ENCODE peak calls at places on chromosomes 11 and 22, in ten cellular contexts. H is naive thymus-derived CD4-positive, alpha-beta T cell; N is colonic mucosa; W is left ventricle myocardium inferior; A is mesenchymal stem cell; Y is right atrium auricular region; G is Peyer's patch; S is psoas muscle; B is neural progenitor cell; I is transverse colon. Z is an unnamed sample.

GRCh38 chr11:59523541-59523940 is 12.2 kb downstream of the OR4D9 start:
- DNase-seq in H (no peak), N (no peak), W (no peak), A (no peak), Y (no peak), G (no peak), S (no peak), B (peak), I (no peak), Z (no peak)

GRCh38 chr11:77151804-77152513 is 23.9 kb downstream of the MYO7A start:
- DNase-seq in H (no peak), N (no peak), W (no peak), A (no peak), Y (no peak), G (no peak), S (no peak), B (no peak), I (peak), Z (no peak)

GRCh38 chr22:21952586-21953571 is at the start of gene PPM1F:
- DNase-seq in H (peak), N (peak), W (peak), A (peak), Y (peak), G (peak), S (peak), B (peak), I (peak), Z (no peak)

GRCh38 chr11:68750197-68750987 is 928 bp downstream of the TESMIN start:
- DNase-seq in H (peak), N (no peak), W (no peak), A (no peak), Y (no peak), G (no peak), S (peak), B (peak), I (peak), Z (no peak)

GRCh38 chr22:47069270-47069669 is 306.8 kb downstream of the TBC1D22A start:
- DNase-seq in H (no peak), N (no peak), W (no peak), A (no peak), Y (no peak), G (no peak), S (no peak), B (no peak), I (peak), Z (no peak)

GRCh38 chr11:38456371-38456770 is 1858.3 kb upstream of the RAG2 start:
- DNase-seq in H (no peak), N (no peak), W (no peak), A (no peak), Y (no peak), G (no peak), S (no peak), B (no peak), I (no peak), Z (no peak)

GRCh38 chr22:29481265-29482000 is 1.4 kb downstream of the NEFH start:
- DNase-seq in H (no peak), N (no peak), W (no peak), A (no peak), Y (no peak), G (no peak), S (peak), B (peak), I (no peak), Z (peak)

GRCh38 chr11:17276236-17277023 is at the start of gene NUCB2:
- DNase-seq in H (peak), N (peak), W (peak), A (peak), Y (peak), G (peak), S (peak), B (peak), I (peak), Z (peak)

GRCh38 chr11:68840661-68841653 is 759 bp downstream of the CPT1A start:
- DNase-seq in H (no peak), N (peak), W (peak), A (peak), Y (peak), G (peak), S (peak), B (peak), I (peak), Z (no peak)

GRCh38 chr11:56160217-56160616 is at the start of gene OR8K5:
- DNase-seq in H (no peak), N (no peak), W (no peak), A (no peak), Y (no peak), G (no peak), S (no peak), B (no peak), I (no peak), Z (no peak)

GRCh38 chr11:15602042-15602441 is 487.3 kb downstream of the INSC start:
- DNase-seq in H (no peak), N (no peak), W (no peak), A (no peak), Y (no peak), G (no peak), S (no peak), B (no peak), I (no peak), Z (no peak)

GRCh38 chr11:66248903-66249302 is 19.5 kb upstream of the RAB1B start:
- DNase-seq in H (no peak), N (no peak), W (no peak), A (no peak), Y (no peak), G (no peak), S (no peak), B (no peak), I (no peak), Z (no peak)

GRCh38 chr11:128054323-128054910 is 532.9 kb downstream of the ETS1 start:
- DNase-seq in H (no peak), N (no peak), W (no peak), A (no peak), Y (no peak), G (no peak), S (no peak), B (no peak), I (no peak), Z (no peak)

GRCh38 chr11:114354076-114354475 is 46.2 kb downstream of the C11orf71 start:
- DNase-seq in H (no peak), N (no peak), W (no peak), A (peak), Y (no peak), G (no peak), S (no peak), B (no peak), I (no peak), Z (no peak)

GRCh38 chr22:29311468-29312217 is 3.9 kb downstream of the RASL10A start:
- DNase-seq in H (no peak), N (no peak), W (no peak), A (no peak), Y (no peak), G (peak), S (no peak), B (no peak), I (no peak), Z (no peak)

GRCh38 chr11:34680918-34681554 is 60.1 kb downstream of the EHF start:
- DNase-seq in H (no peak), N (no peak), W (no peak), A (peak), Y (no peak), G (no peak), S (no peak), B (no peak), I (no peak), Z (no peak)

GRCh38 chr11:1628506-1629325 is 859 bp upstream of the KRTAP5-5 start:
- DNase-seq in H (peak), N (peak), W (no peak), A (peak), Y (no peak), G (peak), S (peak), B (peak), I (peak), Z (peak)

GRCh38 chr11:102010776-102011500 is 36.3 kb upstream of the CFAP300 start:
- DNase-seq in H (no peak), N (peak), W (peak), A (peak), Y (peak), G (peak), S (peak), B (peak), I (peak), Z (peak)

GRCh38 chr11:83684071-83684470 is 397.9 kb upstream of the CCDC90B start:
- DNase-seq in H (no peak), N (no peak), W (no peak), A (no peak), Y (no peak), G (no peak), S (no peak), B (no peak), I (no peak), Z (no peak)

GRCh38 chr11:88035271-88035670 is 140.0 kb downstream of the RAB38 start:
- DNase-seq in H (no peak), N (no peak), W (no peak), A (no peak), Y (no peak), G (no peak), S (no peak), B (no peak), I (no peak), Z (no peak)

GRCh38 chr11:1448882-1449281 is 37.7 kb downstream of the MOB2 start:
- DNase-seq in H (no peak), N (no peak), W (no peak), A (no peak), Y (no peak), G (no peak), S (no peak), B (no peak), I (no peak), Z (no peak)

GRCh38 chr11:85791326-85791990 is 19.5 kb downstream of the SYTL2 start:
- DNase-seq in H (no peak), N (no peak), W (no peak), A (no peak), Y (no peak), G (no peak), S (no peak), B (no peak), I (no peak), Z (no peak)

GRCh38 chr11:65491614-65492386 is 7.0 kb upstream of the MALAT1 start:
- DNase-seq in H (no peak), N (peak), W (peak), A (peak), Y (peak), G (peak), S (peak), B (peak), I (peak), Z (no peak)

GRCh38 chr11:109644158-109644557 is 222.2 kb downstream of the C11orf87 start:
- DNase-seq in H (no peak), N (no peak), W (peak), A (peak), Y (no peak), G (no peak), S (no peak), B (peak), I (no peak), Z (no peak)

GRCh38 chr11:76632492-76632891 is 38.1 kb downstream of the LRRC32 start:
- DNase-seq in H (no peak), N (no peak), W (no peak), A (no peak), Y (no peak), G (no peak), S (no peak), B (no peak), I (no peak), Z (no peak)

GRCh38 chr22:32737811-32738210 is 63.7 kb upstream of the TIMP3 start:
- DNase-seq in H (no peak), N (no peak), W (no peak), A (no peak), Y (no peak), G (no peak), S (no peak), B (no peak), I (no peak), Z (no peak)

GRCh38 chr22:23192133-23192532 is 11.8 kb downstream of the BCR start:
- DNase-seq in H (no peak), N (no peak), W (no peak), A (no peak), Y (no peak), G (no peak), S (no peak), B (no peak), I (no peak), Z (no peak)

GRCh38 chr11:114183041-114183511 is 113.1 kb upstream of the NNMT start:
- DNase-seq in H (peak), N (no peak), W (no peak), A (peak), Y (no peak), G (no peak), S (peak), B (no peak), I (peak), Z (no peak)

GRCh38 chr11:67265633-67266423 is 445 bp upstream of the GRK2 start:
- DNase-seq in H (peak), N (peak), W (peak), A (peak), Y (no peak), G (peak), S (peak), B (peak), I (peak), Z (no peak)

GRCh38 chr11:2987881-2988280 is 4.2 kb downstream of the NAP1L4 start:
- DNase-seq in H (no peak), N (no peak), W (no peak), A (no peak), Y (no peak), G (no peak), S (no peak), B (no peak), I (no peak), Z (no peak)

GRCh38 chr22:39949964-39950737 is 10.0 kb upstream of the TMA7B start:
- DNase-seq in H (no peak), N (no peak), W (no peak), A (peak), Y (no peak), G (no peak), S (no peak), B (no peak), I (no peak), Z (no peak)

GRCh38 chr22:39955675-39956074 is 4.5 kb upstream of the TMA7B start:
- DNase-seq in H (no peak), N (no peak), W (no peak), A (peak), Y (no peak), G (no peak), S (no peak), B (no peak), I (no peak), Z (no peak)

GRCh38 chr22:39952347-39952746 is 7.8 kb upstream of the TMA7B start:
- DNase-seq in H (no peak), N (no peak), W (no peak), A (no peak), Y (no peak), G (no peak), S (no peak), B (no peak), I (no peak), Z (no peak)

GRCh38 chr22:39954584-39955055 is 5.6 kb upstream of the TMA7B start:
- DNase-seq in H (no peak), N (no peak), W (no peak), A (peak), Y (no peak), G (no peak), S (no peak), B (no peak), I (no peak), Z (no peak)

DNA sequence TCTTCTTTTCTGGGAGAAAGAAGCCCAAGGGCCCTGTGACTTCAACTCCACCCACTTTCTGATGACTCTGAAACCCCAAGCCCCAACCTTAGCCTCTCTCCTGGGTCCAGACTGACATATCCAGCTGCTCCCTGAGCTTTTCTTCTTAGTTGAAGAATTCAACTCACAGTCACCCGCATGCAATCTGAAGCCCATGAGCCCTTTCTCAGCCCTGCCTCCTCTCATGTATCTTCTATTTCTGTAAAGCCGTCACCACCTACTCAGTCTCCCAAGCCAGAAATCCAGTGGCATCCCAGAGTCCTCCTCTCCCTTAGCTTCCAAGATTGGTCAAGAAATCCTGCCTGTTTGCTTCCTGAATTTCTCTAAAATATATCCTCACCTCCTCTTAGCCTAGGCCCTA is 7.1 kb upstream of the TMA7B start:
- DNase-seq in H (no peak), N (no peak), W (no peak), A (no peak), Y (no peak), G (no peak), S (no peak), B (no peak), I (no peak), Z (no peak)
- H3K4me3 ChIP-seq in H (peak), N (no peak), W (no peak), A (no peak), Y (no peak), G (no peak), S (no peak), B (no peak), I (no peak), Z (no peak)

GRCh38 chr22:26801449-26801848 is 144.1 kb downstream of the MIAT start:
- DNase-seq in H (no peak), N (no peak), W (no peak), A (no peak), Y (no peak), G (no peak), S (no peak), B (no peak), I (no peak), Z (no peak)

GRCh38 chr22:26805131-26805530 is 147.7 kb downstream of the MIAT start:
- DNase-seq in H (no peak), N (no peak), W (no peak), A (peak), Y (no peak), G (no peak), S (no peak), B (no peak), I (no peak), Z (no peak)

GRCh38 chr22:26811717-26811992 is 154.3 kb downstream of the MIAT start:
- DNase-seq in H (no peak), N (no peak), W (no peak), A (no peak), Y (no peak), G (no peak), S (no peak), B (no peak), I (no peak), Z (no peak)

GRCh38 chr22:26804315-26804714 is 146.9 kb downstream of the MIAT start:
- DNase-seq in H (no peak), N (no peak), W (no peak), A (no peak), Y (no peak), G (no peak), S (no peak), B (no peak), I (no peak), Z (no peak)

GRCh38 chr22:26806445-26807170 is 149.2 kb downstream of the MIAT start:
- DNase-seq in H (no peak), N (no peak), W (no peak), A (no peak), Y (no peak), G (no peak), S (no peak), B (no peak), I (no peak), Z (no peak)
- H3K27ac ChIP-seq in H (no peak), N (no peak), W (no peak), A (no peak), Y (no peak), G (no peak), S (no peak), B (no peak), I (no peak), Z (no peak)

DNA sequence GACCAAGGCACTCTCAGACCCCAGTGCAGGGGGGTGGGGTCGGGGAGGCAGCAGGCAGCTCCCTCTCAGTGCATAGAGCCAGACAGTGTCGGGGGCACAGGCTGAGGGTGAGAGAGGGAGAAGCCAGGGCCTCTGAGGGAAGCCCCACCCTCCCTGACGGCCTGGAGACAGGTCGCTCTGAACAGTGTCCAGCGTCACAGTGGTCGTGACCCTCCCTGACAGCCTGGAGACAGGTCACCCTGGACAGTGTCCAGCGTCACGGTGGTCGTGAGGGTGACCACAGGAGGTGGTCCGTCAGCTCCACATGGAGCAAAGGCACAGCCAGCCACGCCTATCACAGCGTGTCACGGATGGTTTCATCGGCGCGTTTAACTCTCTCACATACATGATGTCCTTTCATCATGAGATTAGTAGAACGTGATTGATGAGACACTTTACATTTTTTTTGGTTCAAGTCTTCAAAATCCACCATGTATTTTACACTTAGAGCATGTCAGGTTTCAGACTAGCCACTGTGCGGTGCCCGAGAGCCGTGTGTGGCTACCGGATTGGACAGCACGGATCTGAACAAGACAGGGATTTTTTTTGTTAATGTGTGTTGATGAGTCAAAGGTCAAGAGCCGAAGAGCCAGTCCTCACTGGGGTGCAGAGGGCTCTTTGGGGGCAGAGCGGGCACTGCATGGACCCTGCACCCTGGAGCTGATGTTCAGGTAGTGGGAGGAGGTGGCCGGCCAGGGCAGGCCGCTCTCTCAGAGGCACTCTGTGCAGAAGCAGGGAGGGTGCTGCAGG is 23.9 kb upstream of the PANX2 start:
- DNase-seq in H (no peak), N (peak), W (peak), A (no peak), Y (peak), G (peak), S (peak), B (peak), I (peak), Z (no peak)
- H3K4me3 ChIP-seq in H (no peak), N (no peak), W (no peak), A (no peak), Y (no peak), G (no peak), S (no peak), B (no peak), I (no peak), Z (no peak)

GRCh38 chr11:108218912-108219783 is 3.3 kb downstream of the NPAT start:
- DNase-seq in H (no peak), N (no peak), W (no peak), A (no peak), Y (no peak), G (no peak), S (no peak), B (peak), I (no peak), Z (no peak)
- H3K27ac ChIP-seq in H (peak), N (no peak), W (no peak), A (no peak), Y (no peak), G (no peak), S (no peak), B (no peak), I (no peak), Z (no peak)

GRCh38 chr11:12110714-12111481 is 508 bp downstream of the MICAL2 start:
- DNase-seq in H (no peak), N (peak), W (peak), A (peak), Y (no peak), G (no peak), S (peak), B (peak), I (peak), Z (no peak)
- H3K4me3 ChIP-seq in H (peak), N (peak), W (peak), A (peak), Y (peak), G (peak), S (peak), B (peak), I (peak), Z (peak)

DNA sequence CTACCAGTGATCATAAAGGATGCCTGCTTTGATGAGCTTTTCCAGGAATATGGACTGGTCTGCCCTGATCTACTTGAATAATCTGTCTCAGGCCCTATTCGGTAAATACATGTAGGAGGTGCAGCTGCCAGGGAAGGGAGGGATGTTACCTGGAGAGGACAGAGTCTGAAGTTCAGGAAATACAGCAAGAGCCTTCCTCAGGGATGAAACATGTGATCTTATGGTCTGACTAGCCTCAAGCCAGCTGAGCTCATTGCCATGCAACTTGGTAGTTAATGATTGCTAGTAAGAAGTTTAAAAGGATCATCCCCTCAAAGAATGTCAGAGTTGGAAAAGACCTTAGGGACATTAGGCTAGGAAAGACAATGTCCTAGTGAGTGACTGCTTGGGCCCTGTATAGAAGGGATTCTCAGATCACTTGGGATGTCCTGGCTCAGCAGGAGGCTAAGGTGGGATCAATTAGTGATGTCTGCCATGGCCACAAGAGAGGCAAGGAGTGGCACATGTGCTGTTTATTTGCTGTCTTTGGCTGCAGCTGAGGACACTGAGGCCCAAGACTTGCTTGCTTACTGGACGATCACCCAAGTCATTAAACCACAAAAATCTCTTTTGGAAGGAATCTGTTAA is 18.5 kb downstream of the PTPRJ start:
- DNase-seq in H (no peak), N (peak), W (no peak), A (no peak), Y (no peak), G (no peak), S (no peak), B (no peak), I (peak), Z (no peak)
- H3K27ac ChIP-seq in H (peak), N (peak), W (no peak), A (peak), Y (no peak), G (peak), S (no peak), B (no peak), I (peak), Z (no peak)

GRCh38 chr22:44752285-44753188 is at the start of gene ARHGAP8:
- DNase-seq in H (no peak), N (peak), W (no peak), A (no peak), Y (no peak), G (peak), S (no peak), B (peak), I (peak), Z (no peak)
- H3K4me3 ChIP-seq in H (peak), N (peak), W (peak), A (peak), Y (no peak), G (peak), S (no peak), B (peak), I (peak), Z (peak)